ENCODE peak calls at places on chromosomes 13 and 19, in seven cellular contexts. P is cardiac fibroblast, E is fibroblast of the aortic adventitia, Z is bronchial epithelial cell, M is lower leg skin, Q is adrenal gland, W is osteocyte. D is an unnamed sample.

GRCh38 chr13:103941506-103942148 is 875.4 kb upstream of the SLC10A2 start:
- DNase-seq in M (no peak), Q (no peak), Z (peak; percentile 22), E (peak; percentile 4), W (no peak), P (peak; percentile 14), D (no peak)

GRCh38 chr13:34776984-34777913 is 164.8 kb upstream of the NBEA start:
- DNase-seq in E (no peak), Z (no peak), Q (no peak), P (no peak), W (no peak), M (no peak), D (no peak)

GRCh38 chr19:44585371-44586141 is 27.8 kb upstream of the IGSF23 start:
- DNase-seq in E (peak; percentile 62), M (no peak), Z (peak; percentile 46), W (no peak), Q (peak; percentile 49), P (peak; percentile 60), D (no peak)

GRCh38 chr13:46158222-46158621 is 23.8 kb downstream of the LCP1 start:
- DNase-seq in M (no peak), P (no peak), Q (no peak), E (no peak), Z (no peak), W (no peak), D (no peak)

GRCh38 chr19:35513231-35513974 is at the start of gene DMKN:
- DNase-seq in P (peak; percentile 79), W (no peak), Z (peak; percentile 84), Q (no peak), E (peak; percentile 59), M (no peak), D (no peak)

GRCh38 chr19:42505066-42505465 is 23.2 kb downstream of the CEACAM1 start:
- DNase-seq in E (no peak), W (no peak), M (no peak), Q (no peak), Z (no peak), P (no peak), D (no peak)

GRCh38 chr13:95207769-95208366 is 93.4 kb downstream of the ABCC4 start:
- DNase-seq in Z (no peak), P (no peak), E (no peak), M (no peak), W (no peak), Q (no peak), D (no peak)

GRCh38 chr13:30866692-30867669 is 39.1 kb upstream of the MEDAG start:
- DNase-seq in E (no peak), Z (no peak), M (no peak), W (no peak), Q (no peak), P (no peak), D (no peak)

GRCh38 chr19:1765182-1765903 is 12.0 kb downstream of the ONECUT3 start:
- DNase-seq in M (no peak), P (no peak), Q (no peak), Z (no peak), E (no peak), W (no peak), D (no peak)

GRCh38 chr13:93144031-93144430 is 82.6 kb upstream of the GPC6 start:
- DNase-seq in Q (no peak), Z (no peak), P (no peak), E (no peak), M (no peak), W (no peak), D (no peak)

GRCh38 chr19:50024719-50025021 is 502 bp downstream of the VRK3 start:
- DNase-seq in Q (no peak), P (no peak), E (no peak), W (no peak), Z (no peak), M (no peak), D (no peak)

GRCh38 chr13:43804461-43805070 is 17.8 kb upstream of the ENOX1 start:
- DNase-seq in Q (no peak), M (no peak), P (peak; percentile 82), Z (peak; percentile 80), E (peak; percentile 90), W (no peak), D (no peak)

GRCh38 chr13:113833111-113833830 is 30.6 kb downstream of the GAS6 start:
- DNase-seq in P (no peak), Z (no peak), M (no peak), E (no peak), W (no peak), Q (no peak), D (no peak)

GRCh38 chr13:113832631-113833030 is 31.2 kb downstream of the GAS6 start:
- DNase-seq in M (no peak), P (no peak), E (no peak), W (no peak), Z (no peak), Q (no peak), D (no peak)

GRCh38 chr13:113835461-113836274 is 28.2 kb downstream of the GAS6 start:
- DNase-seq in E (peak; percentile 62), Q (no peak), Z (no peak), P (peak; percentile 33), M (no peak), W (no peak), D (no peak)

GRCh38 chr13:113836917-113837553 is 26.8 kb downstream of the GAS6 start:
- DNase-seq in E (peak; percentile 93), P (peak; percentile 77), Z (peak; percentile 91), Q (peak; percentile 89), W (no peak), M (peak; percentile 69), D (no peak)

DNA sequence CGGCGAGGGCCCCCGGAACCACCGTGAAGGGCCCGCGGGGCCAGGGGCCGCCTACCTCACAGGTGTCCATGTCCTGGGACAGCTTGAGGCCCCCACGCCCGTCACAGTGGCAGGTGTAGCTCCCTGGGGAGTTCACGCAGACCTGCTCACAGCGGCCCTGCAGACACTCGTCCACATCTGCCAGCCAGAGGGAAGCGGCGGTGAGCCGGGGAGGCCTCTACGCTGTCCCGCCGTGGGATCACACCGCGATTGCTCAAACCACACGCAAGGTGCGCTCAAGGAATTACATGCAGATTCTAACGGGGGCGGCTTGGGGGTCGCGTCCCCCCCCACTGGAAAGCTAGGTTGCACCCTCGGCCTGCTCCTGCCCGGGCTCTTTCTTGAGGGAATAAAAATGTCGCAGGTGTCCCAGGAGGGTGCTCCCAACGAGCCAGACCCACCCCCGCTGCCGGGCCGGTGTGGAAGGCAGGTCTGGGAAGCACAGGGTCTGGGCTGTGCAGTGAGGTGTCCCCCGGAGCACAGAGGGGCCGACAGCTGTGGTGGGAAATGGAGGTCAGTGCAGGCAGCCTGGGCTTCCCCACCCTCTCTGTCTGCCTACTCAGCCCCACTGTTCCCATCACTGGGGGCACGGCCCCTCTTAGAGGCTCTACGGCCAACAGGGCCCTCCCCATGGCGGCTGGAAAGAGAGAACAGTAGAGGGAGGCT is 29.2 kb downstream of the GAS6 start:
- DNase-seq in W (no peak), E (no peak), Q (no peak), M (no peak), P (no peak), Z (no peak), D (no peak)
- TF ChIP-seq CTCF in W (no peak), E (no peak), Q (no peak), M (no peak), P (no peak), Z (no peak), D (no peak)

DNA sequence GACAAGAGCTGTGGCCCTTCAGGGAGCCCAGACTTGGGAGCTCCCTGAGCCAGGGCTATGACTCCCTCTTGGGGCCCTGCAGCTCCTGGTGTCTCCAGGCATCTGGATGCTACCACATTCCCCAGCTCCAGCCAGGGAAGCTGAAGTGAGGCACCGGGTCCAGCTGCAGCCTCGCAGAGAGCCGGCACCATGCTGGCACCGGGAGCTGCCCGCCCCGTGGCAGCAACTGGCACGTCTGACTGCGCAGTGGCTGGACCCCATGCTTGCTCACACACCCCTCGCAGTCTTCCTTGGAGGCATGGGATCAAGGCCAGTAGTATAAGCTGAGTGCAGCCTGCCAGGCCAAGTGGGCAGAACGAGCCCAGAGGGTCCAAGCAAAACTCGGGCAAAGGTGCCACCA is 7.4 kb downstream of the IGFL4 start:
- DNase-seq in M (no peak), W (no peak), P (no peak), Q (no peak), Z (no peak), E (no peak), D (no peak)
- TF ChIP-seq CTCF in M (no peak), W (no peak), P (no peak), Q (no peak), Z (no peak), E (no peak), D (no peak)

GRCh38 chr13:32663660-32664059 is 77.4 kb downstream of the PDS5B start:
- DNase-seq in E (no peak), W (no peak), P (no peak), Q (no peak), M (no peak), Z (no peak), D (no peak)
- TF ChIP-seq CTCF in E (no peak), W (no peak), P (no peak), Q (no peak), M (no peak), Z (no peak), D (no peak)

GRCh38 chr13:70623260-70623659 is 515.0 kb upstream of the KLHL1 start:
- DNase-seq in E (no peak), M (no peak), W (no peak), Z (peak; percentile 15), P (peak; percentile 16), Q (no peak), D (no peak)
- TF ChIP-seq CTCF in E (no peak), M (no peak), W (peak; percentile 59), Z (no peak), P (peak; percentile 24), Q (peak; percentile 25), D (no peak)

GRCh38 chr19:56295531-56296455 is 18.8 kb downstream of the ZSCAN5A start:
- DNase-seq in M (peak; percentile 26), E (no peak), Z (peak; percentile 54), Q (no peak), W (no peak), P (no peak), D (no peak)
- TF ChIP-seq CTCF in M (no peak), E (no peak), Z (no peak), Q (no peak), W (no peak), P (no peak), D (no peak)

GRCh38 chr19:6777434-6777833 is 4.9 kb downstream of the VAV1 start:
- DNase-seq in Z (no peak), W (no peak), M (no peak), P (no peak), Q (no peak), E (no peak), D (no peak)
- TF ChIP-seq CTCF in Z (no peak), W (no peak), M (no peak), P (no peak), Q (no peak), E (no peak), D (no peak)

D was measured in activated B cell treated with CpG ODN at 0.5 μM for 24 hours.